ENCODE peak calls at places on chromosomes 11 and 22, in four cellular contexts. Z is GM23248; C is CD8-positive, alpha-beta T cell; S is Ammon's horn. Y is an unnamed sample.

GRCh38 chr11:128467610-128468041 is 119.7 kb downstream of the ETS1 start:
- DNase-seq in Z (peak), C (peak), S (peak), Y (peak)

GRCh38 chr11:1743587-1744136 is 6.7 kb downstream of the IFITM10 start:
- DNase-seq in Z (no peak), C (no peak), S (peak), Y (no peak)

GRCh38 chr11:96275807-96276594 is 67.0 kb downstream of the MAML2 start:
- DNase-seq in Z (peak), C (no peak), S (no peak), Y (no peak)

GRCh38 chr11:62400760-62401159 is 18.1 kb upstream of the SCGB1A1 start:
- DNase-seq in Z (peak), C (no peak), S (peak), Y (no peak)

GRCh38 chr11:44133335-44133946 is 38.0 kb downstream of the EXT2 start:
- DNase-seq in Z (peak), C (no peak), S (peak), Y (no peak)

GRCh38 chr11:108414958-108415357 is 52.4 kb downstream of the C11orf65 start:
- DNase-seq in Z (no peak), C (no peak), S (no peak), Y (no peak)

GRCh38 chr11:2976289-2977063 is 15.7 kb downstream of the NAP1L4 start:
- DNase-seq in Z (no peak), C (no peak), S (no peak), Y (no peak)

GRCh38 chr22:43723816-43724215 is 88.3 kb downstream of the EFCAB6 start:
- DNase-seq in Z (peak), C (no peak), S (no peak), Y (no peak)

GRCh38 chr11:79198898-79199250 is 242.0 kb downstream of the TENM4 start:
- DNase-seq in Z (peak), C (no peak), S (no peak), Y (no peak)

GRCh38 chr11:93166194-93166593 is 31.6 kb downstream of the SLC36A4 start:
- DNase-seq in Z (no peak), C (no peak), S (no peak), Y (no peak)

GRCh38 chr22:37162221-37163095 is 12.7 kb upstream of the IL2RB start:
- DNase-seq in Z (no peak), C (peak), S (no peak), Y (peak)

GRCh38 chr11:2166091-2166851 is 5.3 kb upstream of the INS start:
- DNase-seq in Z (peak), C (no peak), S (no peak), Y (peak)

GRCh38 chr11:76325149-76325548 is 55.8 kb downstream of the THAP12 start:
- DNase-seq in Z (no peak), C (no peak), S (no peak), Y (no peak)

GRCh38 chr11:75346912-75347647 is 4.4 kb downstream of the ARRB1 start:
- DNase-seq in Z (peak), C (no peak), S (no peak), Y (no peak)

GRCh38 chr22:33747576-33748180 is 172.6 kb downstream of the LARGE1 start:
- DNase-seq in Z (no peak), C (no peak), S (no peak), Y (no peak)

GRCh38 chr11:35143509-35144102 is 4.6 kb downstream of the CD44 start:
- DNase-seq in Z (peak), C (no peak), S (no peak), Y (no peak)

GRCh38 chr11:102761646-102762238 is 18.7 kb downstream of the MMP10 start:
- DNase-seq in Z (peak), C (no peak), S (no peak), Y (no peak)

GRCh38 chr11:95459268-95460040 is 228.5 kb upstream of the SESN3 start:
- DNase-seq in Z (peak), C (no peak), S (no peak), Y (no peak)

GRCh38 chr11:125903753-125904659 is at the start of gene DDX25:
- DNase-seq in Z (no peak), C (no peak), S (peak), Y (peak)

GRCh38 chr11:44566952-44567875 is 1.8 kb downstream of the CD82 start:
- DNase-seq in Z (no peak), C (peak), S (no peak), Y (no peak)

Y was measured in effector CD4-positive, alpha-beta T cell.